ENCODE peak calls at places on chromosomes 16 and 17, in nine cellular contexts. L is tibial nerve, F is K562, G is prostate gland, K is IMR-90, O is A549, I is ovary, B is transverse colon, S is Peyer's patch. P is an unnamed sample. For H3K4me1, the result is how much of the 10 kb centered on the place peaks cover.

GRCh38 chr16:580946-581498 is 8.8 kb upstream of the RAB40C start:
- DNase-seq in L (no peak), F (no peak), G (no peak), K (no peak), O (no peak), I (no peak), B (no peak), S (no peak), P (no peak)

GRCh38 chr17:38572665-38573365 is 32.9 kb downstream of the SRCIN1 start:
- DNase-seq in L (no peak), F (peak), G (no peak), K (no peak), O (peak), I (no peak), B (no peak), S (no peak), P (peak)

GRCh38 chr16:13919683-13920509 is at the start of gene ERCC4:
- DNase-seq in L (peak), F (peak), G (peak), K (peak), O (peak), I (peak), B (peak), S (peak), P (peak)

GRCh38 chr17:2076461-2076984 is 21.6 kb downstream of the HIC1 start:
- DNase-seq in L (no peak), F (no peak), G (no peak), K (peak), O (no peak), I (peak), B (no peak), S (no peak), P (no peak)

GRCh38 chr16:14232106-14232890 is 161.2 kb downstream of the MRTFB start:
- DNase-seq in L (no peak), F (no peak), G (no peak), K (peak), O (no peak), I (no peak), B (no peak), S (no peak), P (no peak)

GRCh38 chr17:40018211-40019121 is 3.2 kb downstream of the CSF3 start:
- DNase-seq in L (no peak), F (no peak), G (no peak), K (no peak), O (no peak), I (peak), B (no peak), S (no peak), P (no peak)

GRCh38 chr17:12727076-12727750 is 61.5 kb downstream of the MYOCD start:
- DNase-seq in L (no peak), F (no peak), G (no peak), K (peak), O (no peak), I (peak), B (no peak), S (no peak), P (no peak)

GRCh38 chr17:8574687-8575086 is 55.8 kb downstream of the MYH10 start:
- DNase-seq in L (no peak), F (no peak), G (no peak), K (no peak), O (no peak), I (no peak), B (no peak), S (no peak), P (no peak)

GRCh38 chr16:55575621-55576020 is 9.1 kb downstream of the CAPNS2 start:
- DNase-seq in L (no peak), F (no peak), G (no peak), K (no peak), O (no peak), I (no peak), B (no peak), S (no peak), P (no peak)

GRCh38 chr16:1884155-1884760 is 12.3 kb upstream of the MEIOB start:
- DNase-seq in L (no peak), F (peak), G (no peak), K (no peak), O (peak), I (no peak), B (peak), S (no peak), P (no peak)

GRCh38 chr17:17412331-17412730 is 64.5 kb upstream of the MED9 start:
- DNase-seq in L (no peak), F (no peak), G (no peak), K (peak), O (no peak), I (no peak), B (no peak), S (no peak), P (no peak)

GRCh38 chr17:75634754-75635609 is 1.7 kb downstream of the SMIM5 start:
- DNase-seq in L (no peak), F (no peak), G (no peak), K (no peak), O (no peak), I (no peak), B (no peak), S (no peak), P (no peak)

GRCh38 chr16:68093816-68094613 is 8.8 kb downstream of the NFATC3 start:
- DNase-seq in L (no peak), F (peak), G (no peak), K (peak), O (no peak), I (no peak), B (no peak), S (no peak), P (no peak)

GRCh38 chr17:82949361-82949760 is 109.5 kb upstream of the ZNF750 start:
- DNase-seq in L (no peak), F (no peak), G (no peak), K (no peak), O (no peak), I (peak), B (no peak), S (no peak), P (no peak)

GRCh38 chr16:1397779-1398178 is 16.7 kb downstream of the UNKL start:
- DNase-seq in L (no peak), F (no peak), G (no peak), K (no peak), O (no peak), I (no peak), B (no peak), S (no peak), P (no peak)

GRCh38 chr17:37824534-37825485 is 80.0 kb upstream of the HNF1B start:
- DNase-seq in L (no peak), F (no peak), G (no peak), K (peak), O (peak), I (no peak), B (no peak), S (no peak), P (no peak)

GRCh38 chr16:85274501-85274900 is 162.2 kb upstream of the CIBAR2 start:
- DNase-seq in L (no peak), F (no peak), G (no peak), K (no peak), O (no peak), I (no peak), B (no peak), S (no peak), P (no peak)

GRCh38 chr17:62099532-62099931 is 34.5 kb upstream of the MED13 start:
- DNase-seq in L (no peak), F (no peak), G (no peak), K (no peak), O (no peak), I (no peak), B (no peak), S (no peak), P (no peak)

GRCh38 chr17:76726766-76727718 is at the start of gene METTL23:
- DNase-seq in L (peak), F (peak), G (peak), K (peak), O (peak), I (peak), B (peak), S (peak), P (peak)

GRCh38 chr17:72714357-72714966 is 378.0 kb downstream of the SLC39A11 start:
- DNase-seq in L (no peak), F (no peak), G (no peak), K (no peak), O (no peak), I (no peak), B (no peak), S (no peak), P (no peak)

GRCh38 chr16:30372725-30373124 is 1.9 kb upstream of the MYL11 start:
- DNase-seq in L (no peak), F (no peak), G (no peak), K (no peak), O (no peak), I (no peak), B (no peak), S (no peak), P (no peak)

GRCh38 chr16:67865318-67865717 is 7.5 kb upstream of the EDC4 start:
- DNase-seq in L (no peak), F (peak), G (no peak), K (peak), O (peak), I (no peak), B (peak), S (no peak), P (peak)

GRCh38 chr17:31269597-31269996 is 27.4 kb downstream of the OMG start:
- DNase-seq in L (no peak), F (no peak), G (no peak), K (peak), O (peak), I (no peak), B (no peak), S (no peak), P (no peak)

GRCh38 chr16:51880776-51881175 is 666.2 kb downstream of the TOX3 start:
- DNase-seq in L (no peak), F (no peak), G (no peak), K (peak), O (peak), I (no peak), B (no peak), S (no peak), P (no peak)

GRCh38 chr16:75217389-75217851 is 1.4 kb upstream of the CTRB1 start:
- DNase-seq in L (no peak), F (no peak), G (no peak), K (no peak), O (no peak), I (no peak), B (no peak), S (no peak), P (no peak)

GRCh38 chr17:33049781-33050414 is 58.3 kb downstream of the SPACA3 start:
- DNase-seq in L (peak), F (peak), G (no peak), K (peak), O (peak), I (no peak), B (peak), S (no peak), P (peak)

GRCh38 chr17:35148144-35148543 is 527 bp downstream of the UNC45B start:
- DNase-seq in L (no peak), F (peak), G (no peak), K (no peak), O (no peak), I (no peak), B (no peak), S (no peak), P (no peak)

DNA sequence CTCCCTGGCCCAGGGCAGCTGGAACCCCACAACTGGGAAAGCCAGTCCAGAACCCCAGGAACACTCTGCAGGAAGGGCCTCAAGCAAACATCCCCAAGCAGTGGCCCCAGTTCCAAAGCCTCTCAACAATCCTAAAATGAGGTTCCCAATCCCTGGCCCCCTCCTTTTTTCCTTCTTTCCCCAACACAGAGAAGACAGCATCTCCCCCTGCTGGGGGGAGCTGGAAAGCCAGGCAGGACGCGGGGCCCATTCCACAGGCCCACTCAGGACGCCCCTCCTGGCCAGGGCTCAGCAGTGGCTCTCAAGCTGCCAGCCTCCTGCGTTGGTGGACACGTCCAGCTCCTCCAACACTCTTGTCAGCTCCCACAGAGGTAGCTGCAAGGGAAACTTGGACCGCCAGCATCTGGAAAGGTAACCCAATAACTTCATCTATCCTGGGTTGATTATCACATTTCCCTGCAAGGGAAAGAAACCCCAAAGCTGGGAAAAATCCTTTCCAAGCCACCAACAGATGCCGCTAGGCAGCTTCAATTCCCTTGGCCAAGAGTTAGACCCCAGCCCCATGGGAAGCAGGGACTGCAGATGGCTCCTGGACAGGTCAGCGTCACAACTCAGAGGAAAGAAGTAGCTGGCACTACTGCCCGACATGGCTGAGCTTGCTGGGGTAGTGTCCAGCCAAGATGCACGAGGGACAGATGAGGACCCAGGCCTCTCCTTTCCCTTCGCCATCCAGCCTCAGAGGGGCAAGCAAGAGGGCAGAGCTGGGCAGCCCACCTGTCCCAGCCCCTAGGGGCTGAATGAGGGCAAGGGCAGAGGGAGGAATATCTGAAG is 7.6 kb downstream of the HDAC5 start:
- DNase-seq in L (no peak), F (peak), G (no peak), K (peak), O (peak), I (peak), B (no peak), S (no peak), P (no peak)
- H3K4me1 ChIP-seq in L (under half), F (half or more), G (under half), K (under half), O (under half), I (under half), B (under half), S (under half), P (half or more)

GRCh38 chr16:72808754-72809153 is 239.2 kb downstream of the ZFHX3 start:
- DNase-seq in L (no peak), F (no peak), G (no peak), K (no peak), O (no peak), I (no peak), B (no peak), S (no peak), P (no peak)
- H3K27ac ChIP-seq in L (no peak), F (no peak), G (no peak), K (no peak), O (no peak), I (no peak), B (no peak), S (no peak), P (no peak)

GRCh38 chr16:4701791-4702465 is 8.6 kb downstream of the NUDT16L1 start:
- DNase-seq in L (no peak), F (no peak), G (no peak), K (no peak), O (no peak), I (no peak), B (no peak), S (no peak), P (no peak)
- TF ChIP-seq POLR2A in L (no peak), F (no peak), G (no peak), K (no peak), O (no peak), I (no peak), B (no peak), S (no peak), P (no peak)

GRCh38 chr16:54282923-54283734 is 3.5 kb downstream of the IRX3 start:
- DNase-seq in L (no peak), F (no peak), G (no peak), K (no peak), O (no peak), I (peak), B (no peak), S (no peak), P (no peak)
- H3K4me1 ChIP-seq in L (under half), F (under half), G (under half), K (under half), O (under half), I (under half), B (under half), S (under half), P (half or more)

P was measured in stomach.